ENCODE peak calls at places on chromosomes 2 and 18, in four cellular contexts. M, I, Z and E are unnamed samples.

GRCh38 chr2:86372641-86373502 is 35.4 kb upstream of the REEP1 start:
- DNase-seq in M (peak), Z (peak), I (peak), E (peak)

GRCh38 chr2:20623741-20624155 is 27.1 kb downstream of the HS1BP3 start:
- DNase-seq in I (no peak), M (peak), Z (no peak), E (no peak)

GRCh38 chr2:96184188-96184587 is 24.4 kb downstream of the STARD7 start:
- DNase-seq in Z (no peak), M (no peak), I (no peak), E (no peak)

GRCh38 chr2:102504833-102505232 is 31.8 kb downstream of the SLC9A4 start:
- DNase-seq in I (peak), M (no peak), Z (no peak), E (no peak)

GRCh38 chr18:65336411-65336810 is 414.4 kb upstream of the CDH7 start:
- DNase-seq in M (no peak), Z (no peak), I (no peak), E (no peak)

GRCh38 chr18:65146615-65147014 is 604.2 kb upstream of the CDH7 start:
- DNase-seq in M (no peak), Z (no peak), I (no peak), E (no peak)

GRCh38 chr2:237167038-237167437 is 81.3 kb downstream of the COPS8 start:
- DNase-seq in Z (no peak), M (no peak), I (no peak), E (no peak)

GRCh38 chr2:219451626-219452360 is 17.1 kb downstream of the SPEG start:
- DNase-seq in M (peak), I (no peak), Z (no peak), E (no peak)

GRCh38 chr2:236496311-236496710 is 73.3 kb upstream of the ACKR3 start:
- DNase-seq in M (no peak), I (no peak), Z (no peak), E (no peak)

GRCh38 chr2:171566099-171566498 is 43.8 kb downstream of the CYBRD1 start:
- DNase-seq in I (no peak), M (no peak), Z (no peak), E (no peak)

GRCh38 chr18:3984163-3984757 is 470.8 kb downstream of the DLGAP1 start:
- DNase-seq in I (peak), M (no peak), Z (no peak), E (no peak)

GRCh38 chr2:195810340-195811098 is 153.5 kb downstream of the SLC39A10 start:
- DNase-seq in Z (no peak), M (no peak), I (peak), E (no peak)

GRCh38 chr2:55707751-55708150 is 14.1 kb upstream of the PNPT1 start:
- DNase-seq in Z (no peak), I (no peak), M (no peak), E (peak)

GRCh38 chr2:183219853-183220252 is 95.6 kb downstream of the NUP35 start:
- DNase-seq in Z (peak), I (no peak), M (no peak), E (no peak)

GRCh38 chr18:62486290-62486964 is 36.4 kb upstream of the ZCCHC2 start:
- DNase-seq in Z (no peak), I (peak), M (no peak), E (no peak)

GRCh38 chr2:30252723-30253688 is 21.7 kb downstream of the LBH start:
- DNase-seq in M (peak), I (peak), Z (peak), E (no peak)

GRCh38 chr2:110095994-110096633 is 19.5 kb downstream of the MALL start:
- DNase-seq in I (no peak), M (peak), Z (no peak), E (no peak)

GRCh38 chr2:68806511-68807109 is 64.6 kb downstream of the BMP10 start:
- DNase-seq in I (peak), M (no peak), Z (peak), E (no peak)

GRCh38 chr2:239473211-239473805 is 72.5 kb upstream of the HDAC4 start:
- DNase-seq in Z (no peak), M (no peak), I (no peak), E (no peak)

GRCh38 chr2:212284166-212284565 is 254.4 kb downstream of the ERBB4 start:
- DNase-seq in Z (no peak), I (no peak), M (no peak), E (peak)

GRCh38 chr2:239329972-239330572 is 70.7 kb downstream of the HDAC4 start:
- DNase-seq in M (no peak), I (no peak), Z (no peak), E (no peak)

GRCh38 chr2:42722328-42723190 is 41.4 kb downstream of the OXER1 start:
- DNase-seq in Z (peak), M (peak), I (peak), E (peak)

GRCh38 chr18:6644841-6645240 is 84.7 kb upstream of the ARHGAP28 start:
- DNase-seq in M (no peak), Z (no peak), I (no peak), E (no peak)